ENCODE peak calls at places on chromosomes 5 and 9, in eight cellular contexts. S is HCT116, G is A549, X is H1, D is HepG2, U is endothelial cell of umbilical vein, N is GM12878, F is K562. R is an unnamed sample.

GRCh38 chr5:2896371-2897275 is 145.1 kb upstream of the IRX2 start:
- DNase-seq in S (no peak), G (no peak), X (peak; percentile 39), D (no peak), U (no peak), N (no peak), F (no peak), R (no peak)

GRCh38 chr9:137493163-137494103 is 34.3 kb upstream of the NSMF start:
- DNase-seq in S (no peak), G (no peak), X (no peak), D (no peak), U (no peak), N (no peak), F (no peak), R (no peak)

GRCh38 chr5:179803651-179804598 is 2.7 kb downstream of the MGAT4B start:
- DNase-seq in S (no peak), G (no peak), X (peak; percentile 44), D (peak; percentile 44), U (peak; percentile 37), N (no peak), F (peak; percentile 47), R (peak; percentile 96)

GRCh38 chr5:37208883-37209808 is 40.0 kb downstream of the CPLANE1 start:
- DNase-seq in S (no peak), G (no peak), X (no peak), D (no peak), U (peak; percentile 31), N (no peak), F (no peak), R (no peak)

GRCh38 chr9:99253772-99254431 is 31.8 kb downstream of the SEC61B start:
- DNase-seq in S (no peak), G (no peak), X (no peak), D (no peak), U (no peak), N (peak; percentile 90), F (no peak), R (no peak)

GRCh38 chr5:67188274-67188857 is 8.2 kb downstream of the CD180 start:
- DNase-seq in S (no peak), G (no peak), X (no peak), D (no peak), U (no peak), N (no peak), F (no peak), R (no peak)

GRCh38 chr5:77628840-77629552 is 9.5 kb downstream of the OTP start:
- DNase-seq in S (no peak), G (no peak), X (peak; percentile 46), D (no peak), U (no peak), N (no peak), F (no peak), R (no peak)

GRCh38 chr5:179795049-179795862 is 1.5 kb downstream of the LTC4S start:
- DNase-seq in S (no peak), G (no peak), X (peak; percentile 72), D (no peak), U (no peak), N (no peak), F (no peak), R (peak; percentile 48)

GRCh38 chr5:54484219-54484894 is 28.9 kb downstream of the HSPB3 start:
- DNase-seq in S (no peak), G (no peak), X (no peak), D (no peak), U (no peak), N (no peak), F (no peak), R (no peak)

GRCh38 chr9:78778843-78779486 is 482.0 kb downstream of the PSAT1 start:
- DNase-seq in S (no peak), G (no peak), X (no peak), D (no peak), U (no peak), N (no peak), F (no peak), R (no peak)

GRCh38 chr5:122183098-122183794 is 53.9 kb downstream of the ZNF474 start:
- DNase-seq in S (no peak), G (no peak), X (no peak), D (no peak), U (peak; percentile 50), N (no peak), F (no peak), R (no peak)

GRCh38 chr9:105280730-105281129 is 36.3 kb downstream of the SLC44A1 start:
- DNase-seq in S (no peak), G (no peak), X (no peak), D (peak; percentile 32), U (no peak), N (no peak), F (no peak), R (no peak)

GRCh38 chr5:163595851-163596399 is 90.5 kb downstream of the MAT2B start:
- DNase-seq in S (no peak), G (no peak), X (no peak), D (no peak), U (no peak), N (no peak), F (no peak), R (no peak)

GRCh38 chr5:143258559-143259253 is 144.8 kb downstream of the NR3C1 start:
- DNase-seq in S (no peak), G (no peak), X (no peak), D (no peak), U (no peak), N (no peak), F (no peak), R (no peak)

GRCh38 chr9:99103505-99103904 is 1.4 kb upstream of the TGFBR1 start:
- DNase-seq in S (no peak), G (no peak), X (no peak), D (no peak), U (no peak), N (no peak), F (no peak), R (no peak)

GRCh38 chr5:139667001-139667729 is 19.0 kb downstream of the CXXC5 start:
- DNase-seq in S (no peak), G (no peak), X (no peak), D (no peak), U (no peak), N (no peak), F (no peak), R (no peak)

DNA sequence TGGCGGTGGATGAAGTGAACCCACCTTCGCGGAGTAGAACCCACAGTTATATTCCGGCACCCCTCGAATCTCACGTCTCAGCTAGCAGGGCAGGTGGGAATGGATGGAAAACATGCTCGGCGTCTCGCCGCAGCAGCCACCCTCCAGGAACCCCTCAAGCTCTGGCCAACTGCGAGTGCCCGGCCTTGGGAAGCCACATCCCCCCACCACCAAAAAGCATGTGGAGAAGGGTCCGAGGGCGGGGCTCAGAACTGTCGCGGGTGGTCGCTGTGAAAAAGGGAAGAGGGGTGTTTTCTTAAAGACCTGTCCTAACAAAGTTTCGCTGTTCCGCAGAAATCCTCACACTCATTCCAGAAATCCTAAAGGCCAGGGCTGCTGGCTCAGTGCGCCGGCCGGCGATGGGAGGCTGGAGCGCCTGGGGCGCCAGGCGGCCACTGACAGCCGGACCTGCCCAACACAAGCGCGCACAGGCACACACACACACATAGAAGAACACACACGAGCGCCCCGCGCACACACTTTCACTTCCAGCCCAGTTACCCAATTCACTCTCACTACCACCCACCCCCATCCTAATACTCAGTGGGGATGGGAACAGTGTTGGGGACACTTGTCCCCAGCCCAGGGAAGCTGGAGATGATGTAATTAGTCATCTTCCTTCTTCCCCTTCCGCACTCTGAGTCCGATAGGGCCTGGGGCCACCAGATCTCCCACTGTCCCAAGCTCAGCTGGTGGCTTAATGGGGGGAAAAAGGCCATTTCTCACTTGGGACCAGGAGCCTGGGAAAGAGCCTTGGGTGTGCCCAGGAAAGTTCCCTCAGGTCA is 2.0 kb downstream of the EBF1 start:
- DNase-seq in S (no peak), G (no peak), X (peak; percentile 52), D (no peak), U (no peak), N (no peak), F (no peak), R (no peak)
- TF ChIP-seq MAX in S (no peak), G (no peak), X (no peak), D (no peak), U (no peak), N (no peak), F (no peak), R (no peak)

GRCh38 chr9:95317119-95317892 is at the start of gene FANCC:
- DNase-seq in S (peak; percentile 66), G (peak; percentile 84), X (peak; percentile 94), D (peak; percentile 86), U (peak; percentile 89), N (peak; percentile 39), F (peak; percentile 94), R (peak; percentile 94)
- TF ChIP-seq POLR2A in S (peak; percentile 36), G (peak; percentile 78), X (peak; percentile 96), D (peak; percentile 84), U (peak; percentile 72), N (peak; percentile 91), F (peak; percentile 91), R (peak; percentile 69)

GRCh38 chr9:8719833-8720486 is 920.4 kb upstream of the DMAC1 start:
- DNase-seq in S (no peak), G (no peak), X (no peak), D (no peak), U (peak; percentile 17), N (no peak), F (no peak), R (no peak)
- TF ChIP-seq CTCF in S (no peak), G (no peak), X (no peak), D (no peak), U (no peak), N (no peak), F (no peak), R (no peak)

GRCh38 chr5:150104550-150104870 is 18.2 kb upstream of the CSF1R start:
- DNase-seq in S (no peak), G (no peak), X (no peak), D (no peak), U (no peak), N (no peak), F (no peak), R (no peak)

GRCh38 chr5:150105898-150106615 is 19.7 kb upstream of the CSF1R start:
- DNase-seq in S (no peak), G (no peak), X (no peak), D (no peak), U (no peak), N (no peak), F (no peak), R (no peak)

GRCh38 chr5:150108711-150109605 is 22.6 kb upstream of the CSF1R start:
- DNase-seq in S (no peak), G (no peak), X (no peak), D (no peak), U (no peak), N (no peak), F (no peak), R (no peak)

GRCh38 chr5:150107909-150108447 is 21.6 kb upstream of the CSF1R start:
- DNase-seq in S (no peak), G (no peak), X (no peak), D (no peak), U (no peak), N (no peak), F (no peak), R (peak; percentile 42)

GRCh38 chr5:150106669-150107068 is 20.3 kb upstream of the CSF1R start:
- DNase-seq in S (no peak), G (no peak), X (no peak), D (no peak), U (no peak), N (no peak), F (no peak), R (peak; percentile 64)
- TF ChIP-seq MAX in S (no peak), G (no peak), X (no peak), D (no peak), U (no peak), N (no peak), F (no peak), R (no peak)

R was measured in NB4.